ENCODE peak calls at places on chromosome 10, in four cellular contexts. Z is DND-41, L is stomach, X is HFF-Myc. T is an unnamed sample.

GRCh38 chr10:6409982-6410694 is 169.9 kb downstream of the PRKCQ start:
- DNase-seq in L (no peak), Z (peak; percentile 59), X (no peak), T (peak; percentile 49)

GRCh38 chr10:26517141-26517890 is 79.2 kb downstream of the APBB1IP start:
- DNase-seq in L (no peak), X (no peak), Z (no peak), T (no peak)

GRCh38 chr10:3111626-3112220 is 44.4 kb downstream of the PFKP start:
- DNase-seq in L (no peak), X (no peak), Z (no peak), T (no peak)

GRCh38 chr10:86958109-86958830 is at the start of gene SNCG:
- DNase-seq in X (no peak), Z (no peak), L (peak; percentile 51), T (no peak)

GRCh38 chr10:35487336-35488034 is 117.7 kb upstream of the GJD4 start:
- DNase-seq in X (no peak), Z (no peak), L (no peak), T (no peak)

GRCh38 chr10:75451927-75452326 is 20.5 kb downstream of the LRMDA start:
- DNase-seq in L (no peak), Z (no peak), X (no peak), T (no peak)

GRCh38 chr10:101036726-101037125 is 5.7 kb downstream of the SFXN3 start:
- DNase-seq in Z (no peak), L (no peak), X (no peak), T (no peak)

GRCh38 chr10:92914478-92915066 is 66.3 kb downstream of the EXOC6 start:
- DNase-seq in X (no peak), Z (peak; percentile 65), L (peak; percentile 42), T (peak; percentile 47)

GRCh38 chr10:97795886-97796285 is 24.1 kb upstream of the SFRP5 start:
- DNase-seq in X (no peak), Z (no peak), L (no peak), T (no peak)

GRCh38 chr10:68560916-68561691 is 967 bp downstream of the TET1 start:
- DNase-seq in L (no peak), X (no peak), Z (no peak), T (no peak)

GRCh38 chr10:60853672-60854071 is 75.4 kb downstream of the CDK1 start:
- DNase-seq in L (no peak), X (no peak), Z (no peak), T (no peak)

GRCh38 chr10:44873156-44873555 is 38.0 kb upstream of the TMEM72 start:
- DNase-seq in Z (no peak), L (no peak), X (no peak), T (no peak)

GRCh38 chr10:101851411-101852116 is 8.0 kb upstream of the KCNIP2 start:
- DNase-seq in Z (no peak), L (no peak), X (no peak), T (no peak)

GRCh38 chr10:71214641-71215160 is 2.3 kb downstream of the UNC5B start:
- DNase-seq in X (no peak), Z (no peak), L (peak; percentile 23), T (no peak)
- H3K4me3 ChIP-seq in X (peak overlapping the region; percentile 95), Z (no peak overlapping the region), L (no peak overlapping the region), T (no peak overlapping the region)

GRCh38 chr10:4243651-4244050 is 458.6 kb upstream of the KLF6 start:
- DNase-seq in L (no peak), Z (no peak), X (peak; percentile 94), T (no peak)

GRCh38 chr10:4243169-4243568 is 458.2 kb upstream of the KLF6 start:
- DNase-seq in Z (no peak), L (no peak), X (no peak), T (no peak)

GRCh38 chr10:4242561-4243035 is 457.6 kb upstream of the KLF6 start:
- DNase-seq in Z (peak; percentile 67), L (no peak), X (peak; percentile 76), T (no peak)

GRCh38 chr10:4241724-4242345 is 456.8 kb upstream of the KLF6 start:
- DNase-seq in Z (peak; percentile 51), X (peak; percentile 92), L (no peak), T (no peak)

GRCh38 chr10:4240641-4241197 is 455.7 kb upstream of the KLF6 start:
- DNase-seq in X (no peak), Z (no peak), L (no peak), T (no peak)
- H3K4me3 ChIP-seq in X (no peak overlapping the region), Z (no peak overlapping the region), L (no peak overlapping the region), T (no peak overlapping the region)

GRCh38 chr10:15083674-15084501 is 4.7 kb downstream of the ACBD7 start:
- DNase-seq in L (no peak), X (no peak), Z (no peak), T (no peak)
- H3K4me3 ChIP-seq in L (peak overlapping the region; percentile 51), X (peak overlapping the region; percentile 51), Z (no peak overlapping the region), T (no peak overlapping the region)

DNA sequence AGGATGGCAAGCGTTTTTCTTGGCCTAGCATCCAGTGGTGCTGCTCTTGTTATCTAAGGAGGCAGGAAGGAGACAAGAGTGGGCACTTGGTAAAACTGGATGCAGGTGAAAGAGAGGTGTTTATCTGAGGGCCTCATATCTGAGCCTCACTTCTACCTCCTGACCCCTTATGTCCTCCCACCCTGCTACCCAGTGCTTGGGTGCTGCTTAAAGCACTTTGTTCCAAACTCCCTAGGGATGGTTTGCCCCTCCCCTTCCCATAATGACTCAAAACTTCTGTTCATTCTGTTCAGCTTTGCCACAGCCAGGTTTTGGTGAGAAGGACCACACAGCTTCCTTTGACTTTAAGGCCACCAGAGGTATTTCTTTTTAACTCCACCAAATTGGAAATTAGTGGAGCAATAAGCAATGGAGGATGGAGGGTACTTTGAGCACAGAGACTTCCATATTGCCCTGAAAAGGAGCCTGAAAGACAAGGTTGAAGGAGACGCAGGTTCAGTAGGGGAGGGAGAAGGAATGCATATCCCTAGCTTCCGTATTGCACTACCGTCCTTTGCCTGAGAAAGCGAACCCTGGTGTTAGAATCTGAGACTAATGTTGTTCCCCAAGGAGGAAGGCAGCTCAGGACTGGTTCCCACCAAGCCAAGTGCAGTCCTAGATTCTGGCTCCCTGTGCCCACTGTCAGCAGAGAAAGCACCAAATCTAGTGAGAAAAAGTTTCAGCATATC is 30.1 kb downstream of the ENTPD1 start:
- DNase-seq in X (no peak), L (no peak), Z (no peak), T (no peak)
- H3K4me3 ChIP-seq in X (no peak overlapping the region), L (no peak overlapping the region), Z (no peak overlapping the region), T (no peak overlapping the region)

GRCh38 chr10:131889755-131890154 is 11.1 kb upstream of the PPP2R2D start:
- DNase-seq in X (no peak), L (no peak), Z (no peak), T (no peak)
- H3K4me3 ChIP-seq in X (no peak overlapping the region), L (no peak overlapping the region), Z (no peak overlapping the region), T (no peak overlapping the region)

DNA sequence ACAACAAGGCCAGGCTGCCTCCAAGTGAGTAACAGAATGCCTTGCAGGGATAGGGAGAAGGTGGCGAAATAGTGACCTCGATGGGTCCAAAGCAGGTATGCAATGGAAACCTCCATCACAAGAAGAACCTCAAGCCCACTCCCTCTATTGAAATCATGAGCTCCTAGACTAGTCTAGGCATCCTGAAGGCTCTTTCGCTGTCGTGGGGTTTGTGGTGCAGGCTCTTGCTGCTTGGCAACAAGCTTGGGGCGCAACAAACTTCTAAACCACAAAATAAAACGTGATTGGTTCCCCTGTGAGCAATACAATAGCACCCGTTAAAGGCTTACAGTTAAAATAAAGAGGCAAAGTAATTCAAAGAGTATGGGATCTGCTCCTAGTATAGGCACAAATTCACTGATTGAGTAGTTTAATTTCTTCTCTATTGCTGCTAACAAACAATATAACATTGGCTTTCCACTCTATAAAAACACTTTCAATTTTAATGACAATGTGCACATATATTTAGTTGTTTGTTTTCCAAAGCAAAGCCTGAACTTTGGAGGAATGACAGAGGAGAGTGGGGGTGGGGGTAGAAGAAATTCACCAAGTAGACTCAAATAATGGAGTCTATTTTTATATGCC is 64.1 kb downstream of the C10orf67 start:
- DNase-seq in X (no peak), L (no peak), Z (no peak), T (peak; percentile 18)
- H3K4me3 ChIP-seq in X (no peak overlapping the region), L (no peak overlapping the region), Z (no peak overlapping the region), T (no peak overlapping the region)